ENCODE peak calls at places on chromosomes 7 and 10, in eight cellular contexts. E is NCI-H2029; C is kidney tubule cell; I is neuronal stem cell; A is HTR-8/SVneo; J is stimulated activated CD4-positive, alpha-beta T cell treated with anti-CD3 and anti-CD28 coated beads, Interleukin-12 subunit alpha, Interleukin-12 subunit beta, amount 100 ng/mL, for 48 hours; H is NB4; T is Ammon's horn. Y is an unnamed sample.

GRCh38 chr7:129578829-129579228 is 32.7 kb upstream of the NRF1 start:
- DNase-seq in T (no peak), C (no peak), E (no peak), A (no peak), J (no peak), H (no peak), I (no peak), Y (no peak)

GRCh38 chr10:108545921-108546320 is 1377.4 kb downstream of the XPNPEP1 start:
- DNase-seq in C (peak), T (no peak), E (no peak), J (no peak), H (no peak), I (no peak), A (no peak), Y (no peak)

GRCh38 chr10:110821508-110821907 is 50.2 kb upstream of the PDCD4 start:
- DNase-seq in I (no peak), C (no peak), J (no peak), E (no peak), T (no peak), A (no peak), H (no peak), Y (no peak)

GRCh38 chr7:117493460-117493859 is 13.6 kb downstream of the CFTR start:
- DNase-seq in H (no peak), I (no peak), J (no peak), A (no peak), T (no peak), E (no peak), C (no peak), Y (no peak)

GRCh38 chr7:123966936-123967335 is 41.9 kb downstream of the SPAM1 start:
- DNase-seq in I (no peak), C (no peak), H (peak), E (no peak), A (no peak), T (peak), J (no peak), Y (no peak)

GRCh38 chr7:7014827-7015610 is 167.3 kb upstream of the C1GALT1 start:
- DNase-seq in H (no peak), E (no peak), C (peak), I (no peak), J (no peak), A (no peak), T (peak), Y (no peak)

GRCh38 chr7:2025188-2025587 is 207.6 kb downstream of the MAD1L1 start:
- DNase-seq in C (no peak), J (no peak), A (no peak), T (no peak), I (no peak), H (no peak), E (no peak), Y (no peak)

GRCh38 chr7:88243345-88243909 is 23.6 kb upstream of the SRI start:
- DNase-seq in C (peak), H (peak), J (no peak), E (peak), I (peak), T (peak), A (no peak), Y (peak)

GRCh38 chr7:50537417-50537816 is 27.8 kb downstream of the DDC start:
- DNase-seq in E (no peak), H (no peak), A (no peak), J (no peak), I (no peak), C (no peak), T (no peak), Y (no peak)

GRCh38 chr10:119541046-119541445 is 1.5 kb downstream of the RGS10 start:
- DNase-seq in H (peak), E (no peak), C (peak), J (no peak), A (no peak), I (no peak), T (no peak), Y (no peak)

GRCh38 chr10:43053825-43054224 is 23.0 kb upstream of the RET start:
- DNase-seq in I (no peak), H (no peak), E (no peak), C (no peak), J (no peak), T (no peak), A (no peak), Y (no peak)

GRCh38 chr7:146772581-146772980 is 656.0 kb downstream of the CNTNAP2 start:
- DNase-seq in T (no peak), I (peak), C (no peak), E (no peak), H (peak), J (no peak), A (peak), Y (peak)

Y was measured in RPMI8226.